ENCODE peak calls at places on chromosomes 1 and 21, in seven cellular contexts. One of them, this sample, is unnamed.

GRCh38 chr1:92504751-92505692 is 18.3 kb upstream of the GFI1 start:
- DNase-seq in heart right ventricle: no peak
- DNase-seq in LNCaP clone FGC: peak; percentile 46
- DNase-seq in adrenal gland: no peak
- DNase-seq in WERI-Rb-1: no peak
- DNase-seq in IMR-90: no peak
- DNase-seq in astrocyte of the spinal cord: no peak
- DNase-seq in this sample: peak; percentile 9

GRCh38 chr1:113872219-113872934 is 865 bp upstream of the PTPN22 start:
- DNase-seq in adrenal gland: peak; percentile 7
- DNase-seq in IMR-90: no peak
- DNase-seq in WERI-Rb-1: no peak
- DNase-seq in astrocyte of the spinal cord: no peak
- DNase-seq in LNCaP clone FGC: no peak
- DNase-seq in heart right ventricle: no peak
- DNase-seq in this sample: peak; percentile 52

GRCh38 chr1:155043793-155044192 is 7.3 kb upstream of the ADAM15 start:
- DNase-seq in adrenal gland: no peak
- DNase-seq in LNCaP clone FGC: no peak
- DNase-seq in IMR-90: no peak
- DNase-seq in heart right ventricle: no peak
- DNase-seq in WERI-Rb-1: no peak
- DNase-seq in astrocyte of the spinal cord: no peak
- DNase-seq in this sample: no peak

GRCh38 chr1:228037401-228038386 is 30.9 kb downstream of the WNT3A start:
- DNase-seq in adrenal gland: no peak
- DNase-seq in WERI-Rb-1: no peak
- DNase-seq in IMR-90: peak; percentile 19
- DNase-seq in LNCaP clone FGC: no peak
- DNase-seq in heart right ventricle: no peak
- DNase-seq in astrocyte of the spinal cord: no peak
- DNase-seq in this sample: peak; percentile 14

GRCh38 chr1:55938376-55938850 is 641.0 kb downstream of the PLPP3 start:
- DNase-seq in IMR-90: no peak
- DNase-seq in WERI-Rb-1: no peak
- DNase-seq in heart right ventricle: peak; percentile 44
- DNase-seq in LNCaP clone FGC: no peak
- DNase-seq in astrocyte of the spinal cord: no peak
- DNase-seq in adrenal gland: no peak
- DNase-seq in this sample: peak; percentile 21

GRCh38 chr1:71312545-71312944 is 231.7 kb upstream of the ZRANB2 start:
- DNase-seq in astrocyte of the spinal cord: no peak
- DNase-seq in adrenal gland: no peak
- DNase-seq in heart right ventricle: no peak
- DNase-seq in IMR-90: no peak
- DNase-seq in WERI-Rb-1: no peak
- DNase-seq in LNCaP clone FGC: no peak
- DNase-seq in this sample: no peak

GRCh38 chr1:176791911-176792310 is 328.9 kb downstream of the PAPPA2 start:
- DNase-seq in astrocyte of the spinal cord: peak; percentile 10
- DNase-seq in IMR-90: no peak
- DNase-seq in WERI-Rb-1: no peak
- DNase-seq in heart right ventricle: no peak
- DNase-seq in LNCaP clone FGC: no peak
- DNase-seq in adrenal gland: no peak
- DNase-seq in this sample: no peak

GRCh38 chr1:96365596-96365995 is 356.0 kb upstream of the PTBP2 start:
- DNase-seq in astrocyte of the spinal cord: no peak
- DNase-seq in IMR-90: no peak
- DNase-seq in heart right ventricle: no peak
- DNase-seq in adrenal gland: no peak
- DNase-seq in WERI-Rb-1: no peak
- DNase-seq in LNCaP clone FGC: no peak
- DNase-seq in this sample: peak; percentile 65

GRCh38 chr1:77605246-77606026 is 77.0 kb downstream of the ZZZ3 start:
- DNase-seq in IMR-90: peak; percentile 38
- DNase-seq in astrocyte of the spinal cord: peak; percentile 83
- DNase-seq in adrenal gland: peak; percentile 73
- DNase-seq in WERI-Rb-1: no peak
- DNase-seq in LNCaP clone FGC: peak; percentile 10
- DNase-seq in heart right ventricle: peak; percentile 53
- DNase-seq in this sample: peak; percentile 86

GRCh38 chr1:225498539-225499135 is 70.8 kb upstream of the LBR start:
- DNase-seq in WERI-Rb-1: no peak
- DNase-seq in LNCaP clone FGC: no peak
- DNase-seq in IMR-90: peak; percentile 68
- DNase-seq in adrenal gland: no peak
- DNase-seq in heart right ventricle: no peak
- DNase-seq in astrocyte of the spinal cord: no peak
- DNase-seq in this sample: peak; percentile 71

GRCh38 chr1:109762039-109762585 is 1.6 kb downstream of the EPS8L3 start:
- DNase-seq in LNCaP clone FGC: no peak
- DNase-seq in heart right ventricle: no peak
- DNase-seq in IMR-90: no peak
- DNase-seq in astrocyte of the spinal cord: no peak
- DNase-seq in adrenal gland: no peak
- DNase-seq in WERI-Rb-1: peak; percentile 3
- DNase-seq in this sample: no peak

GRCh38 chr1:28518745-28519341 is 13.0 kb downstream of the RCC1 start:
- DNase-seq in adrenal gland: peak; percentile 56
- DNase-seq in heart right ventricle: no peak
- DNase-seq in IMR-90: no peak
- DNase-seq in astrocyte of the spinal cord: no peak
- DNase-seq in WERI-Rb-1: no peak
- DNase-seq in LNCaP clone FGC: no peak
- DNase-seq in this sample: no peak

GRCh38 chr1:9490605-9491339 is 48.5 kb upstream of the SLC25A33 start:
- DNase-seq in adrenal gland: peak; percentile 94
- DNase-seq in astrocyte of the spinal cord: peak; percentile 78
- DNase-seq in LNCaP clone FGC: peak; percentile 60
- DNase-seq in WERI-Rb-1: peak; percentile 89
- DNase-seq in heart right ventricle: peak; percentile 92
- DNase-seq in IMR-90: peak; percentile 78
- DNase-seq in this sample: peak; percentile 85

GRCh38 chr1:193629875-193630274 is 443.5 kb upstream of the B3GALT2 start:
- DNase-seq in astrocyte of the spinal cord: no peak
- DNase-seq in adrenal gland: peak; percentile 19
- DNase-seq in IMR-90: no peak
- DNase-seq in WERI-Rb-1: no peak
- DNase-seq in LNCaP clone FGC: no peak
- DNase-seq in heart right ventricle: no peak
- DNase-seq in this sample: peak; percentile 36

GRCh38 chr1:115642168-115643072 is 650 bp downstream of the VANGL1 start:
- DNase-seq in IMR-90: peak; percentile 20
- DNase-seq in astrocyte of the spinal cord: peak; percentile 44
- DNase-seq in adrenal gland: peak; percentile 59
- DNase-seq in heart right ventricle: peak; percentile 52
- DNase-seq in LNCaP clone FGC: no peak
- DNase-seq in WERI-Rb-1: peak; percentile 62
- DNase-seq in this sample: peak; percentile 37

GRCh38 chr1:201260236-201260591 is 23.1 kb upstream of the PKP1 start:
- DNase-seq in WERI-Rb-1: peak; percentile 9
- DNase-seq in heart right ventricle: no peak
- DNase-seq in adrenal gland: no peak
- DNase-seq in astrocyte of the spinal cord: no peak
- DNase-seq in IMR-90: no peak
- DNase-seq in LNCaP clone FGC: no peak
- DNase-seq in this sample: no peak

GRCh38 chr1:44812822-44813543 is 4.7 kb downstream of the BTBD19 start:
- DNase-seq in IMR-90: no peak
- DNase-seq in LNCaP clone FGC: no peak
- DNase-seq in WERI-Rb-1: no peak
- DNase-seq in heart right ventricle: peak; percentile 42
- DNase-seq in adrenal gland: no peak
- DNase-seq in astrocyte of the spinal cord: no peak
- DNase-seq in this sample: no peak

GRCh38 chr21:45041351-45041805 is 33.0 kb upstream of the ADARB1 start:
- DNase-seq in IMR-90: peak; percentile 78
- DNase-seq in adrenal gland: peak; percentile 77
- DNase-seq in LNCaP clone FGC: no peak
- DNase-seq in heart right ventricle: peak; percentile 69
- DNase-seq in astrocyte of the spinal cord: peak; percentile 71
- DNase-seq in WERI-Rb-1: no peak
- DNase-seq in this sample: peak; percentile 84

GRCh38 chr1:156421939-156422601 is 53.1 kb downstream of the RHBG start:
- DNase-seq in IMR-90: no peak
- DNase-seq in LNCaP clone FGC: no peak
- DNase-seq in astrocyte of the spinal cord: no peak
- DNase-seq in WERI-Rb-1: no peak
- DNase-seq in adrenal gland: no peak
- DNase-seq in heart right ventricle: no peak
- DNase-seq in this sample: no peak

GRCh38 chr1:72431810-72432209 is 149.5 kb upstream of the NEGR1 start:
- DNase-seq in heart right ventricle: no peak
- DNase-seq in adrenal gland: no peak
- DNase-seq in astrocyte of the spinal cord: no peak
- DNase-seq in WERI-Rb-1: no peak
- DNase-seq in LNCaP clone FGC: no peak
- DNase-seq in IMR-90: peak; percentile 18
- DNase-seq in this sample: no peak

GRCh38 chr1:245956225-245956624 is 550.9 kb downstream of the SMYD3 start:
- DNase-seq in astrocyte of the spinal cord: no peak
- DNase-seq in heart right ventricle: no peak
- DNase-seq in adrenal gland: no peak
- DNase-seq in WERI-Rb-1: no peak
- DNase-seq in IMR-90: peak; percentile 55
- DNase-seq in LNCaP clone FGC: no peak
- DNase-seq in this sample: no peak

GRCh38 chr1:235105051-235106043 is 23.3 kb downstream of the TOMM20 start:
- DNase-seq in adrenal gland: no peak
- DNase-seq in LNCaP clone FGC: no peak
- DNase-seq in heart right ventricle: no peak
- DNase-seq in astrocyte of the spinal cord: no peak
- DNase-seq in IMR-90: peak; percentile 32
- DNase-seq in WERI-Rb-1: no peak
- DNase-seq in this sample: no peak

GRCh38 chr1:159076753-159077656 is at the start of gene AIM2:
- DNase-seq in WERI-Rb-1: no peak
- DNase-seq in astrocyte of the spinal cord: no peak
- DNase-seq in LNCaP clone FGC: no peak
- DNase-seq in IMR-90: no peak
- DNase-seq in heart right ventricle: peak; percentile 16
- DNase-seq in adrenal gland: peak; percentile 16
- DNase-seq in this sample: no peak

GRCh38 chr1:17168480-17168878 is 36.4 kb upstream of the PADI1 start:
- DNase-seq in astrocyte of the spinal cord: peak; percentile 91
- DNase-seq in LNCaP clone FGC: no peak
- DNase-seq in heart right ventricle: no peak
- DNase-seq in WERI-Rb-1: no peak
- DNase-seq in adrenal gland: no peak
- DNase-seq in IMR-90: peak; percentile 81
- DNase-seq in this sample: peak; percentile 90

GRCh38 chr21:33078907-33079582 is 9.1 kb downstream of the OLIG1 start:
- DNase-seq in adrenal gland: no peak
- DNase-seq in astrocyte of the spinal cord: peak; percentile 69
- DNase-seq in WERI-Rb-1: no peak
- DNase-seq in heart right ventricle: no peak
- DNase-seq in LNCaP clone FGC: no peak
- DNase-seq in IMR-90: peak; percentile 84
- DNase-seq in this sample: peak; percentile 16

GRCh38 chr1:27602510-27603319 is 1.2 kb downstream of the AHDC1 start:
- DNase-seq in LNCaP clone FGC: no peak
- DNase-seq in heart right ventricle: peak; percentile 69
- DNase-seq in adrenal gland: peak; percentile 74
- DNase-seq in astrocyte of the spinal cord: no peak
- DNase-seq in IMR-90: peak; percentile 31
- DNase-seq in WERI-Rb-1: peak; percentile 52
- DNase-seq in this sample: peak; percentile 58

GRCh38 chr1:3673381-3674099 is 21.2 kb downstream of the TP73 start:
- DNase-seq in adrenal gland: no peak
- DNase-seq in astrocyte of the spinal cord: no peak
- DNase-seq in IMR-90: no peak
- DNase-seq in LNCaP clone FGC: no peak
- DNase-seq in heart right ventricle: peak; percentile 3
- DNase-seq in WERI-Rb-1: no peak
- DNase-seq in this sample: no peak

GRCh38 chr1:161359316-161359715 is 8.4 kb downstream of the CFAP126 start:
- DNase-seq in adrenal gland: no peak
- DNase-seq in astrocyte of the spinal cord: no peak
- DNase-seq in heart right ventricle: no peak
- DNase-seq in IMR-90: no peak
- DNase-seq in LNCaP clone FGC: no peak
- DNase-seq in WERI-Rb-1: no peak
- DNase-seq in this sample: no peak

GRCh38 chr1:161351482-161351881 is 16.2 kb downstream of the CFAP126 start:
- DNase-seq in heart right ventricle: no peak
- DNase-seq in IMR-90: peak; percentile 4
- DNase-seq in astrocyte of the spinal cord: no peak
- DNase-seq in LNCaP clone FGC: no peak
- DNase-seq in WERI-Rb-1: peak; percentile 47
- DNase-seq in adrenal gland: no peak
- DNase-seq in this sample: peak; percentile 29

GRCh38 chr1:161357073-161357472 is 10.6 kb downstream of the CFAP126 start:
- DNase-seq in astrocyte of the spinal cord: no peak
- DNase-seq in adrenal gland: no peak
- DNase-seq in heart right ventricle: no peak
- DNase-seq in IMR-90: no peak
- DNase-seq in WERI-Rb-1: no peak
- DNase-seq in LNCaP clone FGC: no peak
- DNase-seq in this sample: no peak
- TF ChIP-seq CTCF in astrocyte of the spinal cord: no peak
- TF ChIP-seq CTCF in adrenal gland: no peak
- TF ChIP-seq CTCF in heart right ventricle: no peak
- TF ChIP-seq CTCF in IMR-90: no peak
- TF ChIP-seq CTCF in WERI-Rb-1: no peak
- TF ChIP-seq CTCF in LNCaP clone FGC: no peak
- TF ChIP-seq CTCF in this sample: no peak

DNA sequence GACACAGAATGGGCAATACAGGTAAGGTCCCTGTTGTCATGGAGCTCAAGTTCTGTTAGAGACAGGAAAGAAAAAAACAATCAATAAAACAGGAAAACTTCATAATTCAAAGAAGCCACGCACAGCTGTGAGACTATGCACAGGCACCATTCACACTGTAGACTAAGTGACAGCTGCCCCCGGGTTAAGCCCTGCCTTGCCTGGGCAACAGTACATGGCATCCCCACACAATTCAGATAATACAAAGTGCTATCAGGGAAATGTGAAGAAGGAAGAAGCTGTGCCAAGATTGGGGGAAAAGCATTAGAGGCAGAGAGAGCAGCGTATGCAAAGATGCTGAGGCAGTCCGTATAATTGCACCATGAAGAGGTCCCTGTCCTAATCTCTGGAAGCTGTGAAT is 9.0 kb upstream of the KCNE2 start:
- DNase-seq in WERI-Rb-1: no peak
- DNase-seq in astrocyte of the spinal cord: no peak
- DNase-seq in IMR-90: no peak
- DNase-seq in adrenal gland: no peak
- DNase-seq in LNCaP clone FGC: no peak
- DNase-seq in heart right ventricle: no peak
- DNase-seq in this sample: no peak
- H3K4me3 ChIP-seq in WERI-Rb-1: no peak overlapping the region
- H3K4me3 ChIP-seq in astrocyte of the spinal cord: no peak overlapping the region
- H3K4me3 ChIP-seq in IMR-90: no peak overlapping the region
- H3K4me3 ChIP-seq in adrenal gland: no peak overlapping the region
- H3K4me3 ChIP-seq in LNCaP clone FGC: no peak overlapping the region
- H3K4me3 ChIP-seq in heart right ventricle: no peak overlapping the region
- H3K4me3 ChIP-seq in this sample: no peak overlapping the region

GRCh38 chr1:160519542-160520435 is 3.3 kb downstream of the SLAMF6 start:
- DNase-seq in heart right ventricle: no peak
- DNase-seq in adrenal gland: no peak
- DNase-seq in WERI-Rb-1: no peak
- DNase-seq in IMR-90: no peak
- DNase-seq in LNCaP clone FGC: no peak
- DNase-seq in astrocyte of the spinal cord: no peak
- DNase-seq in this sample: no peak
- TF ChIP-seq CTCF in heart right ventricle: no peak
- TF ChIP-seq CTCF in adrenal gland: no peak
- TF ChIP-seq CTCF in WERI-Rb-1: no peak
- TF ChIP-seq CTCF in IMR-90: no peak
- TF ChIP-seq CTCF in LNCaP clone FGC: no peak
- TF ChIP-seq CTCF in astrocyte of the spinal cord: no peak
- TF ChIP-seq CTCF in this sample: no peak

GRCh38 chr1:79469121-79469520 is 462.6 kb upstream of the ADGRL4 start:
- DNase-seq in adrenal gland: no peak
- DNase-seq in IMR-90: no peak
- DNase-seq in heart right ventricle: no peak
- DNase-seq in LNCaP clone FGC: no peak
- DNase-seq in WERI-Rb-1: no peak
- DNase-seq in astrocyte of the spinal cord: no peak
- DNase-seq in this sample: no peak
- H3K4me3 ChIP-seq in adrenal gland: no peak overlapping the region
- H3K4me3 ChIP-seq in IMR-90: no peak overlapping the region
- H3K4me3 ChIP-seq in heart right ventricle: no peak overlapping the region
- H3K4me3 ChIP-seq in LNCaP clone FGC: no peak overlapping the region
- H3K4me3 ChIP-seq in WERI-Rb-1: no peak overlapping the region
- H3K4me3 ChIP-seq in astrocyte of the spinal cord: no peak overlapping the region
- H3K4me3 ChIP-seq in this sample: no peak overlapping the region

This sample was measured in cardiac fibroblast.